ENCODE peak calls at places on chromosomes 12 and 14, in eight cellular contexts. One of them, this sample, is unnamed.

GRCh38 chr14:75822522-75823288 is 159.1 kb downstream of the TGFB3 start:
- DNase-seq in M059J: peak
- DNase-seq in amniotic epithelial cell: peak
- DNase-seq in NCI-H2171: no peak
- DNase-seq in ACHN: peak
- DNase-seq in effector CD8-positive, alpha-beta T cell: no peak
- DNase-seq in cerebellum: no peak
- DNase-seq in anterior cingulate cortex: no peak
- DNase-seq in this sample: no peak

GRCh38 chr12:124184456-124184855 is 110.4 kb upstream of the RFLNA start:
- DNase-seq in effector CD8-positive, alpha-beta T cell: no peak
- DNase-seq in cerebellum: no peak
- DNase-seq in ACHN: no peak
- DNase-seq in NCI-H2171: no peak
- DNase-seq in amniotic epithelial cell: no peak
- DNase-seq in M059J: no peak
- DNase-seq in anterior cingulate cortex: no peak
- DNase-seq in this sample: no peak

GRCh38 chr12:128449146-128449894 is 182.3 kb downstream of the TMEM132C start:
- DNase-seq in ACHN: no peak
- DNase-seq in anterior cingulate cortex: no peak
- DNase-seq in amniotic epithelial cell: no peak
- DNase-seq in cerebellum: no peak
- DNase-seq in effector CD8-positive, alpha-beta T cell: no peak
- DNase-seq in M059J: peak
- DNase-seq in NCI-H2171: peak
- DNase-seq in this sample: no peak

GRCh38 chr12:99984271-99985128 is at the start of gene ANKS1B:
- DNase-seq in anterior cingulate cortex: no peak
- DNase-seq in NCI-H2171: peak
- DNase-seq in M059J: peak
- DNase-seq in amniotic epithelial cell: peak
- DNase-seq in effector CD8-positive, alpha-beta T cell: no peak
- DNase-seq in cerebellum: peak
- DNase-seq in ACHN: peak
- DNase-seq in this sample: peak

GRCh38 chr12:124868252-124868965 is 4.7 kb upstream of the SCARB1 start:
- DNase-seq in M059J: no peak
- DNase-seq in ACHN: no peak
- DNase-seq in amniotic epithelial cell: no peak
- DNase-seq in effector CD8-positive, alpha-beta T cell: no peak
- DNase-seq in anterior cingulate cortex: no peak
- DNase-seq in NCI-H2171: no peak
- DNase-seq in cerebellum: no peak
- DNase-seq in this sample: no peak

GRCh38 chr12:14148489-14149240 is 167.3 kb upstream of the GRIN2B start:
- DNase-seq in M059J: no peak
- DNase-seq in NCI-H2171: no peak
- DNase-seq in cerebellum: no peak
- DNase-seq in ACHN: no peak
- DNase-seq in anterior cingulate cortex: no peak
- DNase-seq in amniotic epithelial cell: no peak
- DNase-seq in effector CD8-positive, alpha-beta T cell: no peak
- DNase-seq in this sample: peak

GRCh38 chr12:101875112-101875961 is 2.0 kb upstream of the DRAM1 start:
- DNase-seq in M059J: peak
- DNase-seq in ACHN: peak
- DNase-seq in NCI-H2171: no peak
- DNase-seq in effector CD8-positive, alpha-beta T cell: no peak
- DNase-seq in cerebellum: no peak
- DNase-seq in anterior cingulate cortex: no peak
- DNase-seq in amniotic epithelial cell: peak
- DNase-seq in this sample: no peak

GRCh38 chr12:23174917-23175316 is 549.9 kb downstream of the ETNK1 start:
- DNase-seq in cerebellum: no peak
- DNase-seq in amniotic epithelial cell: no peak
- DNase-seq in anterior cingulate cortex: no peak
- DNase-seq in NCI-H2171: no peak
- DNase-seq in M059J: no peak
- DNase-seq in effector CD8-positive, alpha-beta T cell: no peak
- DNase-seq in ACHN: no peak
- DNase-seq in this sample: no peak

GRCh38 chr12:42484996-42485395 is 104.5 kb downstream of the PRICKLE1 start:
- DNase-seq in NCI-H2171: no peak
- DNase-seq in amniotic epithelial cell: peak
- DNase-seq in cerebellum: no peak
- DNase-seq in effector CD8-positive, alpha-beta T cell: no peak
- DNase-seq in anterior cingulate cortex: no peak
- DNase-seq in M059J: peak
- DNase-seq in ACHN: no peak
- DNase-seq in this sample: no peak

GRCh38 chr14:95886366-95886765 is 9.7 kb downstream of the TUNAR start:
- DNase-seq in amniotic epithelial cell: no peak
- DNase-seq in effector CD8-positive, alpha-beta T cell: no peak
- DNase-seq in M059J: peak
- DNase-seq in anterior cingulate cortex: no peak
- DNase-seq in cerebellum: peak
- DNase-seq in ACHN: no peak
- DNase-seq in NCI-H2171: no peak
- DNase-seq in this sample: no peak

GRCh38 chr12:87679262-87679661 is 349.9 kb downstream of the C12orf50 start:
- DNase-seq in ACHN: no peak
- DNase-seq in M059J: no peak
- DNase-seq in effector CD8-positive, alpha-beta T cell: no peak
- DNase-seq in anterior cingulate cortex: no peak
- DNase-seq in cerebellum: no peak
- DNase-seq in amniotic epithelial cell: no peak
- DNase-seq in NCI-H2171: no peak
- DNase-seq in this sample: no peak

GRCh38 chr14:87999282-87999681 is 5.7 kb upstream of the GPR65 start:
- DNase-seq in effector CD8-positive, alpha-beta T cell: no peak
- DNase-seq in anterior cingulate cortex: no peak
- DNase-seq in M059J: no peak
- DNase-seq in amniotic epithelial cell: no peak
- DNase-seq in cerebellum: no peak
- DNase-seq in ACHN: no peak
- DNase-seq in NCI-H2171: no peak
- DNase-seq in this sample: no peak

GRCh38 chr14:91405241-91405721 is 12.3 kb downstream of the CCDC88C start:
- DNase-seq in ACHN: no peak
- DNase-seq in effector CD8-positive, alpha-beta T cell: peak
- DNase-seq in anterior cingulate cortex: no peak
- DNase-seq in NCI-H2171: no peak
- DNase-seq in cerebellum: peak
- DNase-seq in M059J: no peak
- DNase-seq in amniotic epithelial cell: no peak
- DNase-seq in this sample: no peak

GRCh38 chr14:75981426-75981825 is 369 bp downstream of the TGFB3 start:
- DNase-seq in NCI-H2171: peak
- DNase-seq in effector CD8-positive, alpha-beta T cell: no peak
- DNase-seq in cerebellum: no peak
- DNase-seq in M059J: peak
- DNase-seq in ACHN: peak
- DNase-seq in anterior cingulate cortex: no peak
- DNase-seq in amniotic epithelial cell: no peak
- DNase-seq in this sample: peak

GRCh38 chr12:131784909-131785762 is 43.1 kb upstream of the MMP17 start:
- DNase-seq in cerebellum: no peak
- DNase-seq in M059J: peak
- DNase-seq in amniotic epithelial cell: no peak
- DNase-seq in ACHN: no peak
- DNase-seq in NCI-H2171: no peak
- DNase-seq in anterior cingulate cortex: no peak
- DNase-seq in effector CD8-positive, alpha-beta T cell: no peak
- DNase-seq in this sample: no peak

GRCh38 chr12:6345319-6346071 is 3.6 kb upstream of the TNFRSF1A start:
- DNase-seq in NCI-H2171: no peak
- DNase-seq in amniotic epithelial cell: peak
- DNase-seq in anterior cingulate cortex: no peak
- DNase-seq in M059J: peak
- DNase-seq in ACHN: peak
- DNase-seq in effector CD8-positive, alpha-beta T cell: no peak
- DNase-seq in cerebellum: no peak
- DNase-seq in this sample: no peak

GRCh38 chr12:88235183-88235833 is 93.2 kb downstream of the TMTC3 start:
- DNase-seq in anterior cingulate cortex: no peak
- DNase-seq in effector CD8-positive, alpha-beta T cell: no peak
- DNase-seq in amniotic epithelial cell: no peak
- DNase-seq in NCI-H2171: no peak
- DNase-seq in ACHN: no peak
- DNase-seq in M059J: no peak
- DNase-seq in cerebellum: no peak
- DNase-seq in this sample: no peak

GRCh38 chr12:57574795-57575194 is 16.2 kb upstream of the PIP4K2C start:
- DNase-seq in effector CD8-positive, alpha-beta T cell: no peak
- DNase-seq in cerebellum: no peak
- DNase-seq in anterior cingulate cortex: no peak
- DNase-seq in M059J: no peak
- DNase-seq in ACHN: no peak
- DNase-seq in amniotic epithelial cell: no peak
- DNase-seq in NCI-H2171: no peak
- DNase-seq in this sample: no peak

GRCh38 chr12:90262261-90262660 is 553.6 kb upstream of the ATP2B1 start:
- DNase-seq in M059J: peak
- DNase-seq in effector CD8-positive, alpha-beta T cell: no peak
- DNase-seq in ACHN: no peak
- DNase-seq in amniotic epithelial cell: peak
- DNase-seq in cerebellum: no peak
- DNase-seq in NCI-H2171: no peak
- DNase-seq in anterior cingulate cortex: no peak
- DNase-seq in this sample: no peak

GRCh38 chr14:44291516-44291915 is 215.6 kb downstream of the FSCB start:
- DNase-seq in M059J: no peak
- DNase-seq in amniotic epithelial cell: no peak
- DNase-seq in effector CD8-positive, alpha-beta T cell: no peak
- DNase-seq in anterior cingulate cortex: no peak
- DNase-seq in ACHN: no peak
- DNase-seq in NCI-H2171: no peak
- DNase-seq in cerebellum: no peak
- DNase-seq in this sample: no peak

GRCh38 chr14:101732128-101732527 is 29.4 kb upstream of the PPP2R5C start:
- DNase-seq in NCI-H2171: no peak
- DNase-seq in M059J: peak
- DNase-seq in amniotic epithelial cell: no peak
- DNase-seq in ACHN: no peak
- DNase-seq in anterior cingulate cortex: no peak
- DNase-seq in effector CD8-positive, alpha-beta T cell: no peak
- DNase-seq in cerebellum: no peak
- DNase-seq in this sample: no peak

GRCh38 chr12:50638482-50638880 is 125.4 kb upstream of the ATF1 start:
- DNase-seq in cerebellum: no peak
- DNase-seq in M059J: no peak
- DNase-seq in anterior cingulate cortex: no peak
- DNase-seq in amniotic epithelial cell: no peak
- DNase-seq in NCI-H2171: no peak
- DNase-seq in effector CD8-positive, alpha-beta T cell: no peak
- DNase-seq in ACHN: no peak
- DNase-seq in this sample: no peak

This sample was measured in germinal center.